ENCODE peak calls at places on chromosomes 1 and 21, in four cellular contexts. One of them, this sample, is unnamed.

GRCh38 chr21:38814126-38815059 is 8.7 kb downstream of the ETS2 start:
- DNase-seq in PC-3: no peak
- DNase-seq in breast epithelium: no peak
- DNase-seq in kidney epithelial cell: no peak
- DNase-seq in this sample: no peak

GRCh38 chr1:37135032-37135431 is 100.7 kb upstream of the GRIK3 start:
- DNase-seq in PC-3: no peak
- DNase-seq in breast epithelium: no peak
- DNase-seq in kidney epithelial cell: no peak
- DNase-seq in this sample: no peak

GRCh38 chr1:234250747-234251146 is 122.5 kb upstream of the COA6 start:
- DNase-seq in PC-3: no peak
- DNase-seq in breast epithelium: no peak
- DNase-seq in kidney epithelial cell: no peak
- DNase-seq in this sample: no peak

GRCh38 chr1:186014370-186015030 is 280.3 kb downstream of the HMCN1 start:
- DNase-seq in PC-3: no peak
- DNase-seq in breast epithelium: no peak
- DNase-seq in kidney epithelial cell: no peak
- DNase-seq in this sample: no peak

GRCh38 chr1:19423130-19423529 is 62.2 kb downstream of the CAPZB start:
- DNase-seq in PC-3: no peak
- DNase-seq in breast epithelium: no peak
- DNase-seq in kidney epithelial cell: no peak
- DNase-seq in this sample: no peak

GRCh38 chr1:36576118-36576517 is 93.4 kb upstream of the CSF3R start:
- DNase-seq in PC-3: peak; percentile 66
- DNase-seq in breast epithelium: no peak
- DNase-seq in kidney epithelial cell: no peak
- DNase-seq in this sample: peak; percentile 91

GRCh38 chr1:240878631-240879030 is 266.7 kb upstream of the GREM2 start:
- DNase-seq in PC-3: no peak
- DNase-seq in breast epithelium: no peak
- DNase-seq in kidney epithelial cell: no peak
- DNase-seq in this sample: no peak

GRCh38 chr1:27596261-27596660 is 7.7 kb downstream of the AHDC1 start:
- DNase-seq in PC-3: no peak
- DNase-seq in breast epithelium: no peak
- DNase-seq in kidney epithelial cell: no peak
- DNase-seq in this sample: no peak

GRCh38 chr1:32072622-32073386 is at the start of gene TMEM39B:
- DNase-seq in PC-3: peak; percentile 93
- DNase-seq in breast epithelium: peak; percentile 90
- DNase-seq in kidney epithelial cell: peak; percentile 85
- DNase-seq in this sample: peak; percentile 99

GRCh38 chr1:223179280-223179679 is 36.2 kb upstream of the TLR5 start:
- DNase-seq in PC-3: no peak
- DNase-seq in breast epithelium: no peak
- DNase-seq in kidney epithelial cell: no peak
- DNase-seq in this sample: no peak

GRCh38 chr1:182206628-182207239 is 145.2 kb upstream of the ZNF648 start:
- DNase-seq in PC-3: no peak
- DNase-seq in breast epithelium: no peak
- DNase-seq in kidney epithelial cell: no peak
- DNase-seq in this sample: no peak

GRCh38 chr1:111736548-111737215 is 2.5 kb downstream of the INKA2 start:
- DNase-seq in PC-3: no peak
- DNase-seq in breast epithelium: no peak
- DNase-seq in kidney epithelial cell: no peak
- DNase-seq in this sample: no peak

GRCh38 chr1:119673171-119673940 is 25.3 kb upstream of the ZNF697 start:
- DNase-seq in PC-3: peak; percentile 84
- DNase-seq in breast epithelium: no peak
- DNase-seq in kidney epithelial cell: no peak
- DNase-seq in this sample: no peak

GRCh38 chr1:12143631-12144155 is 23.1 kb upstream of the TNFRSF1B start:
- DNase-seq in PC-3: peak; percentile 92
- DNase-seq in breast epithelium: no peak
- DNase-seq in kidney epithelial cell: no peak
- DNase-seq in this sample: no peak

GRCh38 chr1:21703318-21703963 is 34.3 kb upstream of the RAP1GAP start:
- DNase-seq in PC-3: peak; percentile 45
- DNase-seq in breast epithelium: no peak
- DNase-seq in kidney epithelial cell: no peak
- DNase-seq in this sample: no peak

GRCh38 chr1:227899820-227900449 is 47.8 kb downstream of the WNT9A start:
- DNase-seq in PC-3: no peak
- DNase-seq in breast epithelium: peak; percentile 36
- DNase-seq in kidney epithelial cell: no peak
- DNase-seq in this sample: peak; percentile 4

DNA sequence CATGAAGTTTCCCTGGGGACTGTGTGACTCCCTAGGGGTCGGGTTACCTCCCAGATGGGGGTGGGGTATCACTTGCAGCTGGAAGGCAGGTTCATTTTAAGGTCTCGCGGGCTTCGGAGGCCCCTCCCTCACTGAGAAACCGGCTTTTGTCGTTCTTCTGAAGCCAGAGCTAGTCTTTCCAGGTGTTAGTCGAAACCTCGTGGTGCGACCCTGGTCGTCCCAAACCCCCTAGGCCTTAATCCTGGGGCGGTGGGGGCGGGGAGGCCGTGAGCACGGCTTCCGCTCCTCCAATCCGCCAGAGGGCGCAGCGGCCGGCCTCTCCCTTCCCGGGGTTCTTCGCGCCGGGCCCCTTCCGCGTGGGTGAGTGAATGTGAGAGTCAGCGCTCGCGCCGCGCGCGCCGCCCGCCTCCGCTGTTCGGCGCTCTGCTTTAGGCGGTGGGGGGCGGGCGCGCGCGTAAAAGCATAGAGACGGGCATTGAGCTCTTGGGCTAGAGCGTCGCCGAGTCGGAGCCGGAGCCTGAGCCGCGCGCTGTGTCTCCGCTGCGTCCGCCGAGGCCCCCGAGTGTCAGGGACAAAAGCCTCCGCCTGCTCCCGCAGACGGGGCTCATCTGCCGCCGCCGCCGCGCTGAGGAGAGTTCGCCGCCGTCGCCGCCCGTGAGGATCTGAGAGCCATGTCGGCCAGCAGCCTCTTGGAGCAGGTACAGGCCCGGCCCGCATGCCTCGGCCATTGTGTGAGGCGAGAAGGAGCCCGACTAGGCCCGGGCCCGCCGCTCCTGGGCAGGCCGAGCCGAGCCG is at the start of gene YTHDF2:
- DNase-seq in PC-3: peak; percentile 97
- DNase-seq in breast epithelium: peak; percentile 96
- DNase-seq in kidney epithelial cell: peak; percentile 70
- DNase-seq in this sample: peak; percentile 99
- TF ChIP-seq CTCF in PC-3: peak; percentile 92
- TF ChIP-seq CTCF in breast epithelium: peak; percentile 95
- TF ChIP-seq CTCF in kidney epithelial cell: peak; percentile 87
- TF ChIP-seq CTCF in this sample: peak; percentile 85

DNA sequence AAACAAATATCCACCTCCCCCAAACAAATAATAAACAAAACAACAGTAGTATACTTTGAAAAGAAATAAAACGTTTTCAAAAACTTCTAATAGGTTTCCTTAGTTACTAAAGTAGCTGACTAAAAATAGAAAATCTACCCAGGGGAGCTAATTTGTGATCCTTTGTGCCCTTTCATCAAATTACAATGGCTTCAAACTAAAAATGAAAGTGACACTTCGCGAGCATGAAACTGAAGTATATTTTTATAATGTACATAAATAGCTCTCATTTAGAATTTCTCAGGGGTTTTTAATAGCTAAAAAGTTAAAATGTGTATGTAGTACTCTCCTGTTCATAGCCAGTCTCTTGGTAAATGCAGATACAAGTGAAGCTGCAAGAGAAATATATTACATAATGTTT is 78.4 kb downstream of the BRINP3 start:
- DNase-seq in PC-3: no peak
- DNase-seq in breast epithelium: no peak
- DNase-seq in kidney epithelial cell: no peak
- DNase-seq in this sample: no peak
- TF ChIP-seq CTCF in PC-3: no peak
- TF ChIP-seq CTCF in breast epithelium: no peak
- TF ChIP-seq CTCF in kidney epithelial cell: no peak
- TF ChIP-seq CTCF in this sample: no peak

GRCh38 chr1:107459204-107459904 is 318.5 kb downstream of the NTNG1 start:
- DNase-seq in PC-3: no peak
- DNase-seq in breast epithelium: no peak
- DNase-seq in kidney epithelial cell: no peak
- DNase-seq in this sample: no peak

GRCh38 chr1:107460009-107460408 is 319.2 kb downstream of the NTNG1 start:
- DNase-seq in PC-3: no peak
- DNase-seq in breast epithelium: no peak
- DNase-seq in kidney epithelial cell: no peak
- DNase-seq in this sample: no peak

GRCh38 chr1:107467811-107468210 is 327.0 kb downstream of the NTNG1 start:
- DNase-seq in PC-3: no peak
- DNase-seq in breast epithelium: no peak
- DNase-seq in kidney epithelial cell: no peak
- DNase-seq in this sample: no peak

GRCh38 chr1:107467286-107467685 is 326.4 kb downstream of the NTNG1 start:
- DNase-seq in PC-3: no peak
- DNase-seq in breast epithelium: no peak
- DNase-seq in kidney epithelial cell: no peak
- DNase-seq in this sample: no peak

GRCh38 chr1:107464827-107465226 is 324.0 kb downstream of the NTNG1 start:
- DNase-seq in PC-3: peak; percentile 13
- DNase-seq in breast epithelium: no peak
- DNase-seq in kidney epithelial cell: no peak
- DNase-seq in this sample: no peak
- TF ChIP-seq CTCF in PC-3: peak; percentile 43
- TF ChIP-seq CTCF in breast epithelium: no peak
- TF ChIP-seq CTCF in kidney epithelial cell: no peak
- TF ChIP-seq CTCF in this sample: no peak

GRCh38 chr21:21373969-21374368 is 375.8 kb downstream of the NCAM2 start:
- DNase-seq in PC-3: no peak
- DNase-seq in breast epithelium: no peak
- DNase-seq in kidney epithelial cell: no peak
- DNase-seq in this sample: no peak
- TF ChIP-seq CTCF in PC-3: peak; percentile 46
- TF ChIP-seq CTCF in breast epithelium: no peak
- TF ChIP-seq CTCF in kidney epithelial cell: no peak
- TF ChIP-seq CTCF in this sample: no peak

GRCh38 chr1:151540021-151540981 is at the start of gene TUFT1:
- DNase-seq in PC-3: peak; percentile 97
- DNase-seq in breast epithelium: peak; percentile 93
- DNase-seq in kidney epithelial cell: no peak
- DNase-seq in this sample: peak; percentile 98
- TF ChIP-seq CTCF in PC-3: no peak
- TF ChIP-seq CTCF in breast epithelium: no peak
- TF ChIP-seq CTCF in kidney epithelial cell: no peak
- TF ChIP-seq CTCF in this sample: no peak

GRCh38 chr1:24857528-24858133 is 72.4 kb downstream of the RUNX3 start:
- DNase-seq in PC-3: no peak
- DNase-seq in breast epithelium: no peak
- DNase-seq in kidney epithelial cell: no peak
- DNase-seq in this sample: no peak
- TF ChIP-seq CTCF in PC-3: no peak
- TF ChIP-seq CTCF in breast epithelium: no peak
- TF ChIP-seq CTCF in kidney epithelial cell: no peak
- TF ChIP-seq CTCF in this sample: no peak

GRCh38 chr21:26887241-26887640 is 42.0 kb upstream of the ADAMTS1 start:
- DNase-seq in PC-3: peak; percentile 4
- DNase-seq in breast epithelium: no peak
- DNase-seq in kidney epithelial cell: no peak
- DNase-seq in this sample: no peak

GRCh38 chr21:26884436-26884835 is 39.2 kb upstream of the ADAMTS1 start:
- DNase-seq in PC-3: no peak
- DNase-seq in breast epithelium: no peak
- DNase-seq in kidney epithelial cell: no peak
- DNase-seq in this sample: no peak

GRCh38 chr21:26883768-26884167 is 38.6 kb upstream of the ADAMTS1 start:
- DNase-seq in PC-3: no peak
- DNase-seq in breast epithelium: no peak
- DNase-seq in kidney epithelial cell: no peak
- DNase-seq in this sample: no peak

GRCh38 chr21:26877015-26877414 is 31.8 kb upstream of the ADAMTS1 start:
- DNase-seq in PC-3: no peak
- DNase-seq in breast epithelium: no peak
- DNase-seq in kidney epithelial cell: no peak
- DNase-seq in this sample: no peak

DNA sequence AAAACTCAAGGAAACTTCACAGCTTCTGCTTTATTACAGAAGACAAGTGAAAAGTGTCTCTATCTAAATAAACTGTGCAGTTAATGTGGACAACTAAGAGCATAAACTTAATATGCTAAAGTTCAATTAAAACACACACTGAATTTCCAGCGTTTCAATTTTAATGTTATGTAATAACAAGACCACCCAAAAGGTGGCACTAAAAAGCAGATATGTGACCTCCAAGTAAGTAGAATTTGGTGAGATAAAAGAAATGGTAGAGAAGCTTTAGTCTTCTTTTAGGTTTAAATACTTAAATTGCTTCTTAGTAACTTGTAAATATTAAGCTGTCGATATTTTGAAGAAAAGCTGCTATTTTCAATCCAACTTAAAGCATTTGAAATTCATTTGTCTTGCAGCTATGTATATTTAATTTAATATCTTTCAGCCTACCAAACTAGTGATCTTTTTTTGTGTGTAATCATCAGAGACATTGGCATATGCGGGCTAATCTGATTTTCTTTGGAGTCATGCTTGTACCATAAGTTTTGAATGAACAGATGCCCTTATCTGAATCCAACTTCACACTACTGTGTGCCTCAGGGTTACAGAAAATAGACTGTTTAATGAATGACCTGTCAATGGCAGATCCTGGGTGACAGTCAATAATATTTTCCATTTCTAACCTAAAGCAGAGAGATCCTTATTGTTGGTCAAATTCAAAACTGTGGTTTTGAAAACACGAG is 36.5 kb upstream of the ADAMTS1 start:
- DNase-seq in PC-3: peak; percentile 39
- DNase-seq in breast epithelium: no peak
- DNase-seq in kidney epithelial cell: peak; percentile 1
- DNase-seq in this sample: no peak
- TF ChIP-seq CTCF in PC-3: peak; percentile 60
- TF ChIP-seq CTCF in breast epithelium: peak; percentile 25
- TF ChIP-seq CTCF in kidney epithelial cell: peak; percentile 24
- TF ChIP-seq CTCF in this sample: peak; percentile 48

GRCh38 chr1:175129997-175130648 is 62.5 kb downstream of the KIAA0040 start:
- DNase-seq in PC-3: peak; percentile 17
- DNase-seq in breast epithelium: no peak
- DNase-seq in kidney epithelial cell: no peak
- DNase-seq in this sample: no peak
- TF ChIP-seq CTCF in PC-3: peak; percentile 22
- TF ChIP-seq CTCF in breast epithelium: no peak
- TF ChIP-seq CTCF in kidney epithelial cell: no peak
- TF ChIP-seq CTCF in this sample: no peak

This sample was measured in nephron progenitor cell.